ENCODE peak calls at places on chromosomes 7 and 10, in five cellular contexts. T is aorta; R is CD8-positive, alpha-beta memory T cell; E is testis; F is SJSA1. Z is an unnamed sample.

GRCh38 chr7:147803151-147803550 is 787.4 kb upstream of the C7orf33 start:
- DNase-seq in T (no peak), R (no peak), E (no peak), F (no peak), Z (no peak)

GRCh38 chr10:31321396-31321941 is 2.5 kb downstream of the ZEB1 start:
- DNase-seq in T (no peak), R (peak; percentile 8), E (no peak), F (peak; percentile 31), Z (no peak)

GRCh38 chr10:37314862-37315261 is 189.5 kb downstream of the ANKRD30A start:
- DNase-seq in T (no peak), R (no peak), E (no peak), F (no peak), Z (no peak)

GRCh38 chr7:68409851-68410250 is 1188.4 kb upstream of the AUTS2 start:
- DNase-seq in T (no peak), R (no peak), E (no peak), F (no peak), Z (no peak)

GRCh38 chr7:41268874-41269273 is 434.0 kb downstream of the INHBA start:
- DNase-seq in T (no peak), R (no peak), E (no peak), F (no peak), Z (no peak)

GRCh38 chr10:35339946-35340345 is 3.6 kb downstream of the CCNY start:
- DNase-seq in T (no peak), R (no peak), E (no peak), F (no peak), Z (no peak)

GRCh38 chr10:79184649-79185048 is 115.9 kb downstream of the ZMIZ1 start:
- DNase-seq in T (no peak), R (no peak), E (no peak), F (no peak), Z (no peak)

GRCh38 chr7:13850185-13850752 is 139.2 kb downstream of the ETV1 start:
- DNase-seq in T (no peak), R (peak; percentile 49), E (no peak), F (peak; percentile 73), Z (peak; percentile 43)

GRCh38 chr10:60611291-60611747 is 167.0 kb upstream of the CDK1 start:
- DNase-seq in T (no peak), R (no peak), E (no peak), F (peak; percentile 15), Z (no peak)

GRCh38 chr10:71076473-71077142 is 135.8 kb upstream of the UNC5B start:
- DNase-seq in T (no peak), R (no peak), E (peak; percentile 9), F (no peak), Z (no peak)

GRCh38 chr10:52115823-52116222 is 198.3 kb upstream of the DKK1 start:
- DNase-seq in T (no peak), R (no peak), E (no peak), F (no peak), Z (no peak)

GRCh38 chr7:28799619-28800018 is 158.5 kb downstream of the TRIL start:
- DNase-seq in T (no peak), R (no peak), E (no peak), F (no peak), Z (no peak)

GRCh38 chr10:132360766-132361447 is 28.9 kb downstream of the LRRC27 start:
- DNase-seq in T (peak; percentile 79), R (no peak), E (peak; percentile 37), F (no peak), Z (no peak)

GRCh38 chr10:97013568-97013967 is 172.2 kb downstream of the SLIT1 start:
- DNase-seq in T (no peak), R (no peak), E (no peak), F (no peak), Z (no peak)

GRCh38 chr10:91883549-91884542 is 25.4 kb downstream of the FGFBP3 start:
- DNase-seq in T (no peak), R (no peak), E (peak; percentile 30), F (no peak), Z (no peak)

GRCh38 chr10:91885362-91886079 is 23.8 kb downstream of the FGFBP3 start:
- DNase-seq in T (no peak), R (no peak), E (no peak), F (no peak), Z (no peak)

GRCh38 chr10:91891285-91892001 is 17.8 kb downstream of the FGFBP3 start:
- DNase-seq in T (no peak), R (no peak), E (no peak), F (no peak), Z (no peak)

GRCh38 chr10:91887075-91887899 is 22.0 kb downstream of the FGFBP3 start:
- DNase-seq in T (peak; percentile 80), R (no peak), E (peak; percentile 58), F (peak; percentile 33), Z (no peak)

DNA sequence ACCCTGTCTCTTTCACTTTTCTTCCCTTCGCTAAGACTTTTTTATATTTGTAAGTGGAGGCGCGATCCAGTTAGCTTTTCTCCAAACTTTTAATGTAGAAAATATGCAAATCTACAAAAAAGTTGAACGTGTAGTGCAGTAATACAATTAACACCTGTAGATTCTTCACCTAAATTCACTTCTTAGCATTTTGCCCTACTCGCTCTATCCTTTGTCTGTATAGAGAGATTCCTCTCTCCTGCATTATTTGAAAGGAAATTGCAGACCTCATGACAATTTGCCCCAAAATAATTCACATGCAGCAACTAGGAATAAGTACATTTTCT is 21.4 kb downstream of the FGFBP3 start:
- DNase-seq in T (no peak), R (no peak), E (no peak), F (no peak), Z (no peak)
- H3K4me3 ChIP-seq in T (peak overlapping the region; percentile 18), R (peak overlapping the region; percentile 63), E (peak overlapping the region; percentile 67), F (peak overlapping the region; percentile 37), Z (peak overlapping the region; percentile 45)

GRCh38 chr7:135971366-135971725 is 5.8 kb downstream of the MTPN start:
- DNase-seq in T (no peak), R (no peak), E (no peak), F (no peak), Z (no peak)

GRCh38 chr7:135966341-135967043 is 10.7 kb downstream of the MTPN start:
- DNase-seq in T (no peak), R (no peak), E (no peak), F (no peak), Z (no peak)

GRCh38 chr7:135970045-135970444 is 7.1 kb downstream of the MTPN start:
- DNase-seq in T (no peak), R (no peak), E (no peak), F (no peak), Z (no peak)

GRCh38 chr7:135974667-135975066 is 2.5 kb downstream of the MTPN start:
- DNase-seq in T (no peak), R (no peak), E (no peak), F (no peak), Z (no peak)

GRCh38 chr7:135970682-135971365 is 6.3 kb downstream of the MTPN start:
- DNase-seq in T (no peak), R (no peak), E (no peak), F (no peak), Z (no peak)
- H3K4me1 ChIP-seq in T (peaks cover 4% of the 10 kb centered on the region), R (peaks cover 66% of the 10 kb centered on the region), E (peaks cover 4% of the 10 kb centered on the region), F (peaks cover 8% of the 10 kb centered on the region), Z (peaks cover 30% of the 10 kb centered on the region)

GRCh38 chr7:155289949-155290501 is 7.7 kb upstream of the INSIG1 start:
- DNase-seq in T (no peak), R (no peak), E (no peak), F (no peak), Z (no peak)

GRCh38 chr7:155291045-155291530 is 6.6 kb upstream of the INSIG1 start:
- DNase-seq in T (no peak), R (no peak), E (no peak), F (peak; percentile 39), Z (no peak)

GRCh38 chr7:155292680-155293226 is 4.9 kb upstream of the INSIG1 start:
- DNase-seq in T (no peak), R (no peak), E (no peak), F (no peak), Z (peak; percentile 8)

GRCh38 chr7:155293721-155294642 is 3.7 kb upstream of the INSIG1 start:
- DNase-seq in T (no peak), R (no peak), E (no peak), F (no peak), Z (no peak)

DNA sequence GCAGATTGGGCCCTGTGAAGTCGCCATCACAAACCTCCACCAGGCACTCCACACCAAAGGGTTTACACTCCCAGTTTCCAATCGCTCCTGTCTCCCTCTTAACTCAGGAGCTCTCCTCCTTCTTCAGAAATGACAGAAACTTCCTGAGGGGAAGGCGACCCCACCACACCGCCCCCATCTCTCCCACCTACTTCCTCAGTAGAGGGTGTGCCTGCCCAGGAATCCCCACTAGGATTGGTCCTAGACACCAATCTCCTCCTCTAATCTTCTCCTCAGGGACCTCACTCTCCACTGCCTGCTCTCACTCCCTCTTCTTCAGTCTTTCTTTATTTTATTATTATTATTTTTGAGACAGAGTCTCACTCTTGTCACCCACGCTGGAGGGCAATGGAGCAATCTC is 5.9 kb upstream of the INSIG1 start:
- DNase-seq in T (no peak), R (no peak), E (no peak), F (no peak), Z (no peak)
- H3K4me3 ChIP-seq in T (no peak overlapping the region), R (no peak overlapping the region), E (no peak overlapping the region), F (no peak overlapping the region), Z (no peak overlapping the region)

GRCh38 chr10:22433875-22434274 is 88.6 kb downstream of the SPAG6 start:
- DNase-seq in T (no peak), R (no peak), E (no peak), F (peak; percentile 81), Z (no peak)
- H3K4me1 ChIP-seq in T (no peaks in the 10 kb centered on the region), R (peaks cover 16% of the 10 kb centered on the region), E (peaks cover 11% of the 10 kb centered on the region), F (peaks cover 67% of the 10 kb centered on the region), Z (peaks cover 17% of the 10 kb centered on the region)

GRCh38 chr7:8442814-8443304 is 9.4 kb downstream of the NXPH1 start:
- DNase-seq in T (no peak), R (no peak), E (peak; percentile 78), F (no peak), Z (peak; percentile 3)
- H3K4me3 ChIP-seq in T (no peak overlapping the region), R (no peak overlapping the region), E (peak overlapping the region; percentile 3), F (no peak overlapping the region), Z (no peak overlapping the region)

GRCh38 chr10:102502337-102503151 is at the start of gene ACTR1A:
- DNase-seq in T (peak; percentile 98), R (peak; percentile 93), E (peak; percentile 98), F (peak; percentile 99), Z (peak; percentile 100)

GRCh38 chr10:102503264-102504178 is at the start of gene SUFU:
- DNase-seq in T (peak; percentile 98), R (peak; percentile 97), E (peak; percentile 100), F (peak; percentile 98), Z (peak; percentile 96)

GRCh38 chr10:102504976-102505300 is 1.2 kb downstream of the SUFU start:
- DNase-seq in T (peak; percentile 30), R (no peak), E (no peak), F (no peak), Z (no peak)

GRCh38 chr10:102505462-102506115 is 1.8 kb downstream of the SUFU start:
- DNase-seq in T (peak; percentile 73), R (no peak), E (no peak), F (no peak), Z (no peak)

GRCh38 chr10:102504179-102504975 is 605 bp downstream of the SUFU start:
- DNase-seq in T (peak; percentile 82), R (peak; percentile 21), E (peak; percentile 52), F (peak; percentile 29), Z (peak; percentile 16)
- H3K4me1 ChIP-seq in T (no peaks in the 10 kb centered on the region), R (peaks cover 33% of the 10 kb centered on the region), E (peaks cover 18% of the 10 kb centered on the region), F (peaks cover 12% of the 10 kb centered on the region), Z (peaks cover 19% of the 10 kb centered on the region)

Z was measured in naive thymus-derived CD4-positive, alpha-beta T cell.